ENCODE peak calls at places on chromosomes 7 and 10, in five cellular contexts. F, S, U, W and O are unnamed samples.

GRCh38 chr7:51324206-51324884 is 7.7 kb upstream of the COBL start:
- DNase-seq in F (no peak), S (no peak), U (no peak), W (no peak), O (no peak)

GRCh38 chr10:3132036-3133025 is 40.3 kb downstream of the PITRM1 start:
- DNase-seq in F (no peak), S (no peak), U (no peak), W (no peak), O (no peak)

GRCh38 chr7:45292481-45292880 is 134.9 kb downstream of the RAMP3 start:
- DNase-seq in F (no peak), S (no peak), U (no peak), W (no peak), O (peak)

GRCh38 chr7:388461-388960 is 98.5 kb downstream of the FOXL3 start:
- DNase-seq in F (no peak), S (no peak), U (no peak), W (no peak), O (no peak)

GRCh38 chr7:106415433-106415832 is 130.7 kb upstream of the NAMPT start:
- DNase-seq in F (no peak), S (no peak), U (no peak), W (no peak), O (no peak)

GRCh38 chr10:133276435-133277201 is at the start of gene ADAM8:
- DNase-seq in F (no peak), S (no peak), U (no peak), W (no peak), O (no peak)

GRCh38 chr10:78549536-78549935 is 515.9 kb downstream of the RPS24 start:
- DNase-seq in F (no peak), S (no peak), U (peak), W (no peak), O (no peak)

GRCh38 chr10:15745748-15746147 is 26.0 kb upstream of the ITGA8 start:
- DNase-seq in F (no peak), S (no peak), U (no peak), W (no peak), O (no peak)

GRCh38 chr10:132840698-132841097 is 54.8 kb upstream of the NKX6-2 start:
- DNase-seq in F (no peak), S (no peak), U (no peak), W (no peak), O (no peak)

GRCh38 chr10:18312385-18313145 is 172.3 kb downstream of the CACNB2 start:
- DNase-seq in F (no peak), S (no peak), U (no peak), W (no peak), O (peak)

GRCh38 chr7:102292813-102293798 is 6.4 kb downstream of the SH2B2 start:
- DNase-seq in F (no peak), S (no peak), U (no peak), W (no peak), O (no peak)

GRCh38 chr10:115001506-115002381 is 63.7 kb downstream of the TRUB1 start:
- DNase-seq in F (no peak), S (no peak), U (no peak), W (no peak), O (no peak)

GRCh38 chr10:80509403-80510161 is 28.1 kb upstream of the SH2D4B start:
- DNase-seq in F (no peak), S (peak), U (no peak), W (no peak), O (peak)

GRCh38 chr7:46173526-46174191 is 252.6 kb upstream of the IGFBP3 start:
- DNase-seq in F (no peak), S (no peak), U (no peak), W (no peak), O (peak)

GRCh38 chr7:1344421-1344820 is 111.7 kb downstream of the UNCX start:
- DNase-seq in F (no peak), S (peak), U (no peak), W (no peak), O (no peak)

GRCh38 chr10:103480521-103480920 is 1.5 kb upstream of the CALHM3 start:
- DNase-seq in F (no peak), S (no peak), U (no peak), W (no peak), O (no peak)

GRCh38 chr7:127776776-127777390 is 124.9 kb downstream of the SND1 start:
- DNase-seq in F (no peak), S (no peak), U (no peak), W (no peak), O (peak)

GRCh38 chr10:68601490-68602265 is 41.5 kb downstream of the TET1 start:
- DNase-seq in F (no peak), S (no peak), U (no peak), W (no peak), O (no peak)

GRCh38 chr7:47266131-47266706 is 315.7 kb downstream of the TNS3 start:
- DNase-seq in F (no peak), S (peak), U (peak), W (no peak), O (no peak)

GRCh38 chr10:71725998-71726672 is 6.6 kb upstream of the C10orf105 start:
- DNase-seq in F (no peak), S (no peak), U (no peak), W (no peak), O (no peak)

GRCh38 chr10:128173383-128173782 is 47.2 kb upstream of the MKI67 start:
- DNase-seq in F (no peak), S (no peak), U (no peak), W (no peak), O (no peak)

GRCh38 chr7:154864531-154864908 is 138.4 kb downstream of the PAXIP1 start:
- DNase-seq in F (no peak), S (no peak), U (no peak), W (no peak), O (no peak)

GRCh38 chr7:19754521-19755116 is 18.8 kb downstream of the TMEM196 start:
- DNase-seq in F (no peak), S (no peak), U (no peak), W (no peak), O (no peak)

GRCh38 chr7:77464589-77464988 is 48.4 kb upstream of the GSAP start:
- DNase-seq in F (no peak), S (no peak), U (no peak), W (no peak), O (no peak)

GRCh38 chr7:36216063-36216684 is 63.1 kb downstream of the EEPD1 start:
- DNase-seq in F (no peak), S (no peak), U (no peak), W (no peak), O (no peak)

GRCh38 chr10:75662715-75663114 is 231.3 kb downstream of the LRMDA start:
- DNase-seq in F (peak), S (peak), U (peak), W (peak), O (no peak)

GRCh38 chr7:138887872-138888656 is 90.1 kb upstream of the ATP6V0A4 start:
- DNase-seq in F (no peak), S (no peak), U (no peak), W (no peak), O (no peak)

GRCh38 chr7:4261038-4261960 is 420.8 kb upstream of the FOXK1 start:
- DNase-seq in F (no peak), S (peak), U (no peak), W (no peak), O (no peak)

GRCh38 chr7:106657085-106657991 is 3.6 kb downstream of the CCDC71L start:
- DNase-seq in F (no peak), S (no peak), U (no peak), W (no peak), O (no peak)

GRCh38 chr7:73437699-73438416 is 4.3 kb downstream of the FZD9 start:
- DNase-seq in F (no peak), S (peak), U (no peak), W (no peak), O (no peak)

GRCh38 chr10:78515037-78515872 is 481.6 kb downstream of the RPS24 start:
- DNase-seq in F (no peak), S (no peak), U (no peak), W (no peak), O (no peak)

GRCh38 chr7:123401295-123401694 is 133.1 kb downstream of the IQUB start:
- DNase-seq in F (no peak), S (no peak), U (no peak), W (no peak), O (no peak)

GRCh38 chr7:157694389-157694665 is 357.5 kb downstream of the DNAJB6 start:
- DNase-seq in F (no peak), S (peak), U (no peak), W (no peak), O (no peak)

GRCh38 chr7:155300641-155301452 is 3.2 kb downstream of the INSIG1 start:
- DNase-seq in F (no peak), S (no peak), U (no peak), W (no peak), O (no peak)

GRCh38 chr10:90589825-90590224 is 268.0 kb downstream of the HTR7 start:
- DNase-seq in F (no peak), S (no peak), U (no peak), W (no peak), O (no peak)

GRCh38 chr10:90587561-90587960 is 270.3 kb downstream of the HTR7 start:
- DNase-seq in F (no peak), S (no peak), U (no peak), W (no peak), O (no peak)

GRCh38 chr10:90588222-90588621 is 269.6 kb downstream of the HTR7 start:
- DNase-seq in F (no peak), S (no peak), U (no peak), W (no peak), O (no peak)

GRCh38 chr10:90591629-90592028 is 266.2 kb downstream of the HTR7 start:
- DNase-seq in F (no peak), S (no peak), U (no peak), W (no peak), O (no peak)

GRCh38 chr10:90592903-90593302 is 264.9 kb downstream of the HTR7 start:
- DNase-seq in F (no peak), S (no peak), U (no peak), W (peak), O (peak)
- TF ChIP-seq CTCF in F (no peak), S (no peak), U (peak), W (peak), O (peak)

GRCh38 chr10:129528376-129528978 is 61.4 kb downstream of the MGMT start:
- DNase-seq in F (no peak), S (no peak), U (no peak), W (no peak), O (no peak)
- H3K4me3 ChIP-seq in F (no peak), S (no peak), U (no peak), W (no peak), O (no peak)

DNA sequence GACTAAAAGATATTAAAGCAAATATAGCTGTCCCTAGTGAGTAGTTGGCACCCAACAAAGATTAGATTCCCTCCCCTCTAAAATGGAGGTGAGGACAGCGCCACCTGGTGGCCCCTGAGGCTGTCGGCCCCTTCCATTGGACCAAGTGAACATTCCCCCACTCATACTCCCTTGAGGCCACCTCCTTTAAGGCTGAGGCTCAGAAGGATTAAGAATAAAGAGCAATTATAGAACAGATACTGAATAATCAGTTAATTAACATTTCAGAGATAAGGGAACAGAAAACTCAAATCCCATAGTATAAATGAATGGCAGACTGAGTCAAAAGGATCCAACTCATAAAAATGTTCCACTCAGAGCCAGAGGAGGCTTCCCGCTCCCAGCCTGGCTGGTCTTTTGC is 130.4 kb upstream of the GHITM start:
- DNase-seq in F (no peak), S (no peak), U (no peak), W (no peak), O (no peak)
- TF ChIP-seq CTCF in F (peak), S (no peak), U (peak), W (no peak), O (peak)

DNA sequence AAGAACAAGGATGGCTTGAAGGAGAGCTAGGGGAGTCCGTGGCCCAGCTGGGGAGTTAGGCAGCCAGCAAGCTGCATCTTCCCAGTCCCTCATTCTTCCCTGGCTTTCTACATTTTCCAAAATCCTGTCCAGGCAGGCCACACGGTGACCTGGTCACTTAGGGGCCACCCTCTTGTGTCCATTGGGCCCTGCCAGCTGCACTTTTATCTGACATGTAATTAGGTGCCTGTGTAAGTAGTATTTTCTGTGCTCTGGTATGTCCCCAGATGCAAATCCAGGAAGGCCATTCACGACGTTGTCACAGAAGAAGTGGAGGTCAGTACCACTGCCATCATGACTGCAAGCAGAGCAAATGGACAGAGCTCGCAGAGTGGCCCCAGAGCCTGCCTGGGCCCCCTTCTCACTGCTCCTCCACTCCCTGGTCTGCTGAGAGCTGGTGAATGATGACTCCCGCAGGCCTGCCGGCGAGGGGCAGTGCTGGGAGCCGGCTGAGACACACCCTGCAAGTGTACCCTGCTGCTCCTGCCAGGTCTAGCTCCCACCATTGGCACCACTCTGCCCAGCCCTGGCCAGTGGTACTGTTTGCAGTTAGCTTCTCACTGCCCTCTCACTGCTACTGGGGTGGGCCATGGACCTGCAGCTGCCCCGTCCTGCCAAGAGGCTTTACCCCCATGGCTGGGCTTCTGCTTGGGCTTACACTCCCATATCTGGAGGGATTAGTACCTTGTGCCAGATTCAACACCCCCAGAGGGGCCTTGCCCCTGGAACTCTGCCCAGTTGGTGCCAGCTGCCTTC is 98.2 kb downstream of the GLRX3 start:
- DNase-seq in F (no peak), S (no peak), U (no peak), W (no peak), O (no peak)
- H3K4me3 ChIP-seq in F (no peak), S (no peak), U (no peak), W (no peak), O (no peak)

DNA sequence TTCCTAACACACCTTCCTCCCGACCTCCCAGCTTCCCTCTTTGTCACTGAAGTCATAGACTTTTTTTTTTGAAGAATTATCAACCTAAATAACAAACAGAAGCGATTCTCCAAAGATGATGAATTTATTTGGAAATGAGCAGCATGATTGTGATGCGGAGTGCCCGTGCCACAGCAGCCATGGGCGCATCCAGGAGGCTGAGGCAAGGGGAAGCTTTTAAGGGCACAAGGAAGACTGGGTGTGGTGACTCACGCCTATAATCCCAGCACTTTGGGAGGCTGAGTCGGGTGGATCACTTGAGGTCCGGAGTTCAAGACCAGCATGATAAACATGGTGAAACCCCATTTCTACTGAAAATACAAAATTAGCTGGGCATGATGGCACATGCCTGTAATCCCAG is 16.2 kb upstream of the GIMAP8 start:
- DNase-seq in F (no peak), S (no peak), U (no peak), W (no peak), O (no peak)
- TF ChIP-seq CTCF in F (no peak), S (no peak), U (no peak), W (no peak), O (no peak)

DNA sequence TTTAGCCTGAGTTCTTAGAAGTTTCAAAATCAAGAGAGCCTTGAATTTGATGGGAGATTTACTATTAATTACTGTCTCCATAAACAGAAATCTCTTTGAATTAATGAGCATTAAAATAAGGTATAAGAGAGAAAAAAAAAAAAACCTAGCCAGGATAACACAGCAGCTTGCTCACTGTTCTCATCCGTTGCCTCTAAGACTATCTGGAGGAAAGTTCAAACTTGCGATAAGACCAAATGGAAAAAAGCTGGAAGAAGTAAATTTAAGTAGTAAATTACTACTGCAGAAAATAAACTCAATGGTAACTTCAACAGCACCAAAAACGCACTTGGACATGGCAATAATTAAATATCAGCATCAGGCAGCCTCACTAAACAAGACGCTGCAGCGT is 36.7 kb downstream of the GNA12 start:
- DNase-seq in F (no peak), S (no peak), U (no peak), W (no peak), O (no peak)
- H3K4me3 ChIP-seq in F (no peak), S (no peak), U (no peak), W (no peak), O (no peak)

GRCh38 chr7:100612730-100613446 is 548 bp downstream of the MOSPD3 start:
- DNase-seq in F (no peak), S (no peak), U (no peak), W (no peak), O (no peak)
- TF ChIP-seq CTCF in F (no peak), S (no peak), U (no peak), W (no peak), O (peak)